ENCODE peak calls at places on chromosomes 16 and 17, in nine cellular contexts. O is transverse colon, H is psoas muscle, K is ascending aorta, B is trophoblast cell, N is fibroblast of lung, Q is body of pancreas, R is cardiac muscle cell, I is prostate gland. C is an unnamed sample.
A peak's percentile ranks its signal among the peaks of the same experiment; 100 is the strongest.

GRCh38 chr17:81665205-81666091 is 957 bp downstream of the OXLD1 start:
- DNase-seq in O (peak; percentile 39), Q (peak; percentile 17), N (peak; percentile 23), I (no peak), H (no peak), R (peak; percentile 30), K (no peak), B (no peak), C (peak; percentile 57)

GRCh38 chr16:83117810-83118209 is 491.0 kb downstream of the CDH13 start:
- DNase-seq in R (no peak), N (no peak), I (no peak), B (no peak), H (no peak), K (no peak), Q (no peak), O (no peak), C (no peak)

GRCh38 chr16:89120281-89120680 is 26.6 kb downstream of the ACSF3 start:
- DNase-seq in Q (no peak), B (no peak), O (no peak), N (no peak), K (no peak), H (no peak), R (no peak), I (no peak), C (no peak)

GRCh38 chr16:4958510-4959111 is 481 bp downstream of the SEC14L5 start:
- DNase-seq in B (no peak), K (no peak), O (no peak), Q (no peak), R (no peak), H (no peak), I (no peak), N (no peak), C (no peak)

GRCh38 chr16:55832425-55832787 is 490 bp downstream of the CES1 start:
- DNase-seq in K (no peak), H (no peak), O (no peak), N (no peak), I (no peak), R (no peak), Q (no peak), B (no peak), C (peak; percentile 40)

GRCh38 chr17:77107506-77108433 is 33.0 kb upstream of the SEC14L1 start:
- DNase-seq in K (no peak), N (no peak), I (no peak), O (peak; percentile 59), Q (no peak), B (no peak), R (peak; percentile 65), H (no peak), C (no peak)

GRCh38 chr16:26765087-26765486 is 301.6 kb upstream of the C16orf82 start:
- DNase-seq in N (no peak), K (no peak), Q (no peak), I (no peak), O (no peak), B (no peak), H (no peak), R (no peak), C (peak; percentile 39)

GRCh38 chr16:4517812-4518211 is 20.8 kb downstream of the CDIP1 start:
- DNase-seq in R (peak; percentile 57), Q (peak; percentile 57), K (no peak), O (no peak), B (no peak), N (peak; percentile 39), H (no peak), I (no peak), C (peak; percentile 62)

GRCh38 chr16:87850009-87851006 is 19.0 kb downstream of the SLC7A5 start:
- DNase-seq in R (peak; percentile 55), I (peak; percentile 45), O (peak; percentile 72), K (peak; percentile 80), H (peak; percentile 76), B (peak; percentile 48), N (peak; percentile 49), Q (peak; percentile 73), C (peak; percentile 81)

GRCh38 chr16:57999366-57999970 is 1.0 kb downstream of the ZNF319 start:
- DNase-seq in I (no peak), Q (no peak), H (no peak), O (no peak), R (no peak), N (peak; percentile 29), B (no peak), K (no peak), C (peak; percentile 60)

GRCh38 chr16:58426960-58427359 is 34.7 kb downstream of the GINS3 start:
- DNase-seq in R (no peak), H (no peak), K (no peak), I (no peak), Q (no peak), O (no peak), B (no peak), N (no peak), C (no peak)

GRCh38 chr17:19407601-19408380 is 3.2 kb upstream of the RNF112 start:
- DNase-seq in B (no peak), H (no peak), N (no peak), K (no peak), I (no peak), R (no peak), Q (no peak), O (no peak), C (no peak)

GRCh38 chr16:7408700-7409340 is 76.2 kb downstream of the RBFOX1 start:
- DNase-seq in N (no peak), B (no peak), I (no peak), K (no peak), Q (no peak), O (no peak), R (no peak), H (no peak), C (no peak)

GRCh38 chr17:18280766-18281165 is 20.3 kb downstream of the MIEF2 start:
- DNase-seq in B (no peak), H (no peak), K (no peak), Q (no peak), I (no peak), O (no peak), R (peak; percentile 14), N (peak; percentile 21), C (no peak)

GRCh38 chr17:36928450-36929125 is 8.7 kb upstream of the LHX1 start:
- DNase-seq in H (no peak), N (no peak), K (no peak), B (no peak), I (no peak), Q (no peak), O (no peak), R (no peak), C (no peak)

DNA sequence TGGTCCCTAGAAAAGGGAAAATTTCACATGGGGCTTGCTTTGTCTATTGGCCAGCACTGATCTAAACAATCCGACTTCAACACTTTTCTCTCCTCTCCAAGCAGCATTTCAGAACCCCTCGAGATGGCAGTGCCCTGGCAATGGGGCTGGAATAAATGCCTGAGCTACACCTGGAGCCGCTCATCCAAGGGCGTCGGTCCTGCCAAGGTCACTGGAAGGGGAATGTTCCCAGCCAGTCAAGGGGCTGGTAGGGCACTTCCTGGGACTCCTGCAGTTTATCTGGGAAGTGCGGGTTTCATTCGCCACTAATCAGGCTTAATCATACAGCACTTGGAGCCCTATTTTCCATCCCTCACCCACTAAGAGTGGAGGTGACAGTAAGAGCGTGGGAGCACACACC is 17.1 kb downstream of the MEAK7 start:
- DNase-seq in R (no peak), K (no peak), B (no peak), O (no peak), H (no peak), N (no peak), I (no peak), Q (no peak), C (no peak)
- H3K27ac ChIP-seq in R (no peak overlapping the region), K (no peak overlapping the region), B (no peak overlapping the region), O (no peak overlapping the region), H (no peak overlapping the region), N (no peak overlapping the region), I (no peak overlapping the region), Q (no peak overlapping the region), C (no peak overlapping the region)

DNA sequence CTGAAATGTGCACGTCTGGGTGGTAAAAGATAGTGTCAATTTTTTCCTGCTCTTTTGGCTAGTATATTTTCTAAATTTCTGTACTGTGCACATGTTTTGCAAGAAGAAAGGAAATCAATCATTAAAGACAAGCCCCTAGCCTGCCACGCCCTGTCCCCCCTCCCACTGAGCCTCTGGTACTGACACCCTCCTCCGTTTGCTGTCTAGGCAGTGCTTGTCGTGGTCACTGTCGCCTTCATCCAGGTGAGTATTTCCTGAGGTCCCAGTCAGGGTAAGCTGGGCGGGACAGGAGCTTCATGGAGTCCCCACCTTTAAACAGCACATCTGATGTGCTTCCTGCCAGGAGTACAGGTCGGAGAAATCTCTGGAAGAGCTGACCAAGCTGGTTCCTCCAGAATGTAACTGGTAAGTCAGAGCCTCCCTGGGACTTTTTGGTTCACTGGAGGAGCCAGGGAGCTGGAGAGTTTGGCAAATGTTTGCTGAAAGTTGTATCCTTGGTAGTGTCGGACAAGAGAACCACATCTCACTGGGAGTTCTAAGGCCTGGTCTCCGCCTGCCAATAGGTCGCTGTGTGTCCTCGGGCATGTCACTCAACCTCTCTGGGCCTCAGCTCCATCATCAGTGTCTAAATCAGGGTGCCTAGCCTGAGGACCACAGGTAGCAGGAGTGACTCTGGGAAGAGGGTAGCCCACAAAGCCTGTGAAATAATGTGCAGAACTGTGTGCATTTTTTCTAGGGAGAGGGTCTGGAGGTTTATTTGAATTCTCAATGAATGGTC is 42.2 kb downstream of the ATP2C2 start:
- DNase-seq in B (no peak), I (peak; percentile 57), H (no peak), K (no peak), O (no peak), R (no peak), N (no peak), Q (no peak), C (no peak)
- H3K27me3 ChIP-seq in B (no peaks in the 10 kb centered on the region), I (no peaks in the 10 kb centered on the region), H (peaks cover 16% of the 10 kb centered on the region), K (no peaks in the 10 kb centered on the region), O (peaks cover 13% of the 10 kb centered on the region), R (peaks cover 10% of the 10 kb centered on the region), N (peaks cover 8% of the 10 kb centered on the region), Q (no peaks in the 10 kb centered on the region), C (peaks cover 42% of the 10 kb centered on the region)

GRCh38 chr16:2938206-2938605 is 25.9 kb upstream of the KREMEN2 start:
- DNase-seq in Q (no peak), K (no peak), H (no peak), N (no peak), I (no peak), R (no peak), B (no peak), O (no peak), C (no peak)
- H3K36me3 ChIP-seq in Q (peaks cover 18% of the 10 kb centered on the region), K (peaks cover 75% of the 10 kb centered on the region), H (peaks cover 4% of the 10 kb centered on the region), N (peaks cover 31% of the 10 kb centered on the region), I (peaks cover 13% of the 10 kb centered on the region), R (peaks cover 20% of the 10 kb centered on the region), B (peaks cover 48% of the 10 kb centered on the region), O (peaks cover 48% of the 10 kb centered on the region), C (peaks cover 29% of the 10 kb centered on the region)

GRCh38 chr16:81931927-81932326 is 79.3 kb downstream of the SDR42E1 start:
- DNase-seq in K (no peak), O (no peak), B (no peak), N (no peak), R (no peak), I (no peak), Q (no peak), H (no peak), C (no peak)

GRCh38 chr16:81927561-81928185 is 83.6 kb downstream of the SDR42E1 start:
- DNase-seq in H (no peak), I (no peak), O (no peak), K (peak; percentile 21), Q (no peak), B (no peak), R (no peak), N (no peak), C (no peak)

GRCh38 chr16:81929841-81930240 is 81.4 kb downstream of the SDR42E1 start:
- DNase-seq in N (no peak), O (no peak), K (no peak), I (no peak), H (no peak), R (no peak), Q (no peak), B (no peak), C (no peak)

GRCh38 chr16:81926036-81926435 is 85.2 kb downstream of the SDR42E1 start:
- DNase-seq in O (no peak), H (no peak), N (no peak), I (no peak), K (peak; percentile 39), R (no peak), Q (no peak), B (no peak), C (no peak)

GRCh38 chr16:81928975-81929374 is 82.3 kb downstream of the SDR42E1 start:
- DNase-seq in H (no peak), O (no peak), N (no peak), K (no peak), Q (no peak), I (peak; percentile 79), B (no peak), R (no peak), C (no peak)
- H3K27ac ChIP-seq in H (no peak overlapping the region), O (no peak overlapping the region), N (no peak overlapping the region), K (no peak overlapping the region), Q (no peak overlapping the region), I (no peak overlapping the region), B (no peak overlapping the region), R (no peak overlapping the region), C (no peak overlapping the region)